ENCODE peak calls at places on chromosomes 6 and 20, in four cellular contexts. H is activated CD4-positive, alpha-beta T cell treated with anti-CD3 and anti-CD28 coated beads, Interleukin-2, amount 10 ng/mL, durations not matched to agents 24 days and 14 days; W is stimulated activated CD4-positive, alpha-beta T cell treated with anti-CD3 and anti-CD28 coated beads, Interleukin-2, amount 100 ng/mL, for 48 hours; O is stimulated activated CD8-positive, alpha-beta memory T cell treated with anti-CD3 and anti-CD28 coated beads, Interleukin-7, amount 100 ng/mL, for 4 hours. Z is an unnamed sample.

GRCh38 chr6:6386010-6386409 is 65.5 kb upstream of the F13A1 start:
- DNase-seq in H (no peak), W (no peak), O (no peak), Z (no peak)

GRCh38 chr6:163759542-163759941 is 345.0 kb downstream of the QKI start:
- DNase-seq in H (no peak), W (no peak), O (no peak), Z (no peak)

GRCh38 chr6:149884215-149884614 is 13.7 kb downstream of the RAET1E start:
- DNase-seq in H (no peak), W (no peak), O (no peak), Z (no peak)

GRCh38 chr6:583116-583515 is 73.8 kb downstream of the HUS1B start:
- DNase-seq in H (peak), W (no peak), O (no peak), Z (no peak)

GRCh38 chr6:13012977-13013680 is 296.6 kb downstream of the PHACTR1 start:
- DNase-seq in H (peak), W (no peak), O (no peak), Z (peak)

GRCh38 chr6:148263010-148263409 is 79.6 kb upstream of the SASH1 start:
- DNase-seq in H (no peak), W (no peak), O (no peak), Z (no peak)

GRCh38 chr6:164247106-164247505 is 832.6 kb downstream of the QKI start:
- DNase-seq in H (no peak), W (no peak), O (no peak), Z (no peak)

GRCh38 chr20:5061209-5061608 is 58.5 kb downstream of the PCNA start:
- DNase-seq in H (no peak), W (no peak), O (no peak), Z (no peak)

GRCh38 chr6:56101141-56101553 is 146.2 kb downstream of the COL21A1 start:
- DNase-seq in H (no peak), W (no peak), O (no peak), Z (no peak)

GRCh38 chr6:56865081-56865875 is 89.6 kb upstream of the BEND6 start:
- DNase-seq in H (no peak), W (no peak), O (no peak), Z (no peak)

GRCh38 chr6:169997930-169998218 is 246.5 kb downstream of the ERMARD start:
- DNase-seq in H (no peak), W (no peak), O (no peak), Z (no peak)

GRCh38 chr20:40073535-40074111 is 615.4 kb downstream of the MAFB start:
- DNase-seq in H (no peak), W (no peak), O (no peak), Z (no peak)

GRCh38 chr6:149080511-149080910 is 237.0 kb upstream of the TAB2 start:
- DNase-seq in H (no peak), W (no peak), O (no peak), Z (no peak)

GRCh38 chr6:17577059-17577458 is 23.0 kb upstream of the FAM8A1 start:
- DNase-seq in H (peak), W (no peak), O (no peak), Z (no peak)

GRCh38 chr6:46983007-46983411 is 59.1 kb downstream of the ADGRF1 start:
- DNase-seq in H (no peak), W (no peak), O (no peak), Z (no peak)

GRCh38 chr6:130879826-130880225 is 52.6 kb downstream of the SMLR1 start:
- DNase-seq in H (no peak), W (no peak), O (no peak), Z (no peak)

GRCh38 chr6:11033825-11034224 is 10.3 kb downstream of the ELOVL2 start:
- DNase-seq in H (no peak), W (no peak), O (no peak), Z (no peak)

GRCh38 chr20:57991211-57991841 is 237.1 kb downstream of the ANKRD60 start:
- DNase-seq in H (no peak), W (no peak), O (no peak), Z (no peak)

GRCh38 chr6:118319890-118320289 is 228.2 kb upstream of the PLN start:
- DNase-seq in H (no peak), W (no peak), O (no peak), Z (no peak)

GRCh38 chr6:123323419-123324329 is 313.1 kb downstream of the TRDN start:
- DNase-seq in H (no peak), W (no peak), O (no peak), Z (no peak)

GRCh38 chr20:24587384-24588046 is 118.1 kb downstream of the SYNDIG1 start:
- DNase-seq in H (no peak), W (no peak), O (no peak), Z (no peak)

GRCh38 chr20:41424546-41424945 is 57.9 kb upstream of the EMILIN3 start:
- DNase-seq in H (no peak), W (no peak), O (no peak), Z (no peak)

GRCh38 chr6:139914910-139915309 is 540.5 kb upstream of the CITED2 start:
- DNase-seq in H (no peak), W (no peak), O (no peak), Z (no peak)

GRCh38 chr20:19885981-19886665 is 128.1 kb downstream of the RIN2 start:
- DNase-seq in H (no peak), W (no peak), O (no peak), Z (no peak)

GRCh38 chr20:45300961-45301360 is 5.7 kb upstream of the RBPJL start:
- DNase-seq in H (peak), W (peak), O (no peak), Z (no peak)

GRCh38 chr6:34836451-34836850 is 44.6 kb downstream of the BLTP3A start:
- DNase-seq in H (no peak), W (no peak), O (no peak), Z (no peak)

GRCh38 chr20:58712823-58713731 is 20.5 kb downstream of the NPEPL1 start:
- DNase-seq in H (no peak), W (no peak), O (no peak), Z (no peak)

GRCh38 chr20:11582073-11582472 is 335.6 kb upstream of the BTBD3 start:
- DNase-seq in H (no peak), W (no peak), O (no peak), Z (no peak)

Z was measured in stimulated activated naive B cell treated with anti-CD40 and anti-IgM and Interleukin-4, amounts not matched to agents 10 μg/mL and 1 μg/mL and 100 μg/mL, for 72 hours.